ENCODE peak calls at places on chromosomes 2 and 18, in four cellular contexts. Y, B, H and D are unnamed samples. For H3K9me3, the result is how much of the 10 kb centered on the place peaks cover.

GRCh38 chr2:216139884-216140283 is 30.7 kb downstream of the XRCC5 start:
- DNase-seq in Y (no peak), B (no peak), H (peak), D (no peak)

GRCh38 chr2:164763431-164763830 is 78.2 kb downstream of the COBLL1 start:
- DNase-seq in Y (no peak), B (no peak), H (no peak), D (no peak)

GRCh38 chr2:240329778-240330177 is 105.7 kb upstream of the GPC1 start:
- DNase-seq in Y (no peak), B (no peak), H (no peak), D (no peak)

GRCh38 chr2:232942831-232943230 is 70.2 kb downstream of the NGEF start:
- DNase-seq in Y (no peak), B (no peak), H (no peak), D (no peak)

GRCh38 chr2:192544371-192544955 is 349.7 kb upstream of the TMEFF2 start:
- DNase-seq in Y (no peak), B (no peak), H (no peak), D (no peak)

GRCh38 chr18:48445540-48445939 is 36.4 kb upstream of the ZBTB7C start:
- DNase-seq in Y (peak), B (peak), H (peak), D (peak)

GRCh38 chr18:56291229-56291796 is 347.1 kb downstream of the TXNL1 start:
- DNase-seq in Y (no peak), B (no peak), H (no peak), D (no peak)

GRCh38 chr2:176470713-176471112 is 201.5 kb downstream of the MTX2 start:
- DNase-seq in Y (no peak), B (no peak), H (no peak), D (no peak)

GRCh38 chr2:8520791-8521344 is 161.0 kb upstream of the ID2 start:
- DNase-seq in Y (no peak), B (no peak), H (no peak), D (no peak)

GRCh38 chr2:239269173-239269865 is 131.5 kb downstream of the HDAC4 start:
- DNase-seq in Y (no peak), B (no peak), H (no peak), D (no peak)

GRCh38 chr18:80023173-80023572 is 11.1 kb upstream of the RBFA start:
- DNase-seq in Y (no peak), B (no peak), H (peak), D (no peak)
- H3K9me3 ChIP-seq in Y (half or more), B (under half), H (under half), D (under half)

GRCh38 chr2:190537765-190538164 is 3.2 kb upstream of the NEMP2 start:
- DNase-seq in Y (no peak), B (no peak), H (no peak), D (no peak)

GRCh38 chr2:190535586-190535985 is 1.1 kb upstream of the NEMP2 start:
- DNase-seq in Y (no peak), B (no peak), H (no peak), D (no peak)

GRCh38 chr2:190540048-190540447 is 5.5 kb upstream of the NEMP2 start:
- DNase-seq in Y (no peak), B (no peak), H (no peak), D (no peak)

GRCh38 chr2:190535119-190535439 is 557 bp upstream of the NEMP2 start:
- DNase-seq in Y (no peak), B (no peak), H (no peak), D (no peak)

GRCh38 chr2:190538201-190538600 is 3.7 kb upstream of the NEMP2 start:
- DNase-seq in Y (no peak), B (no peak), H (no peak), D (no peak)
- H3K9me3 ChIP-seq in Y (under half), B (under half), H (under half), D (under half)

GRCh38 chr2:89829828-89830227 is 1138.4 kb downstream of the RPIA start:
- DNase-seq in Y (no peak), B (no peak), H (no peak), D (no peak)
- H3K9me3 ChIP-seq in Y (under half), B (under half), H (under half), D (under half)

GRCh38 chr2:207489251-207489650 is 40.5 kb upstream of the CREB1 start:
- DNase-seq in Y (no peak), B (no peak), H (no peak), D (no peak)
- H3K9me3 ChIP-seq in Y (under half), B (under half), H (under half), D (under half)

GRCh38 chr18:71036783-71037182 is 747.9 kb downstream of the SOCS6 start:
- DNase-seq in Y (no peak), B (no peak), H (no peak), D (no peak)
- H3K9me3 ChIP-seq in Y (under half), B (under half), H (under half), D (under half)